ENCODE peak calls at places on chromosomes 2 and 18, in five cellular contexts. T is K562, E is GM12878, H is IMR-90, M is SK-N-SH. X is an unnamed sample.

GRCh38 chr18:24736686-24737085 is 276.2 kb downstream of the HRH4 start:
- DNase-seq in H (no peak), E (no peak), M (no peak), T (no peak), X (no peak)

GRCh38 chr18:32213693-32214092 is 23.9 kb downstream of the MEP1B start:
- DNase-seq in E (no peak), H (no peak), T (no peak), M (no peak), X (no peak)

GRCh38 chr18:79778291-79778791 is 19.4 kb upstream of the KCNG2 start:
- DNase-seq in E (no peak), M (peak; percentile 21), T (no peak), H (no peak), X (no peak)

GRCh38 chr18:72830109-72830508 is 37.7 kb downstream of the NETO1 start:
- DNase-seq in E (no peak), M (no peak), H (no peak), T (no peak), X (peak; percentile 1)

GRCh38 chr2:23686405-23687029 is 240.4 kb downstream of the ATAD2B start:
- DNase-seq in H (no peak), M (no peak), E (no peak), T (no peak), X (no peak)

GRCh38 chr18:68734311-68734710 is 19.4 kb upstream of the TMX3 start:
- DNase-seq in T (no peak), M (no peak), H (peak; percentile 59), E (no peak), X (no peak)

GRCh38 chr2:75592028-75592427 is 31.3 kb upstream of the EVA1A start:
- DNase-seq in E (no peak), M (no peak), H (peak; percentile 76), T (no peak), X (no peak)

GRCh38 chr2:190618030-190618429 is 30.9 kb upstream of the NAB1 start:
- DNase-seq in E (no peak), H (no peak), M (no peak), T (no peak), X (no peak)

GRCh38 chr2:142596334-142597088 is 281.0 kb upstream of the KYNU start:
- DNase-seq in M (no peak), T (no peak), E (no peak), H (peak; percentile 31), X (no peak)

GRCh38 chr2:207503234-207503633 is 26.5 kb upstream of the CREB1 start:
- DNase-seq in M (no peak), H (no peak), T (peak; percentile 43), E (no peak), X (no peak)

GRCh38 chr2:185127412-185127811 is 529.1 kb downstream of the ZNF804A start:
- DNase-seq in T (no peak), E (no peak), H (no peak), M (no peak), X (no peak)

DNA sequence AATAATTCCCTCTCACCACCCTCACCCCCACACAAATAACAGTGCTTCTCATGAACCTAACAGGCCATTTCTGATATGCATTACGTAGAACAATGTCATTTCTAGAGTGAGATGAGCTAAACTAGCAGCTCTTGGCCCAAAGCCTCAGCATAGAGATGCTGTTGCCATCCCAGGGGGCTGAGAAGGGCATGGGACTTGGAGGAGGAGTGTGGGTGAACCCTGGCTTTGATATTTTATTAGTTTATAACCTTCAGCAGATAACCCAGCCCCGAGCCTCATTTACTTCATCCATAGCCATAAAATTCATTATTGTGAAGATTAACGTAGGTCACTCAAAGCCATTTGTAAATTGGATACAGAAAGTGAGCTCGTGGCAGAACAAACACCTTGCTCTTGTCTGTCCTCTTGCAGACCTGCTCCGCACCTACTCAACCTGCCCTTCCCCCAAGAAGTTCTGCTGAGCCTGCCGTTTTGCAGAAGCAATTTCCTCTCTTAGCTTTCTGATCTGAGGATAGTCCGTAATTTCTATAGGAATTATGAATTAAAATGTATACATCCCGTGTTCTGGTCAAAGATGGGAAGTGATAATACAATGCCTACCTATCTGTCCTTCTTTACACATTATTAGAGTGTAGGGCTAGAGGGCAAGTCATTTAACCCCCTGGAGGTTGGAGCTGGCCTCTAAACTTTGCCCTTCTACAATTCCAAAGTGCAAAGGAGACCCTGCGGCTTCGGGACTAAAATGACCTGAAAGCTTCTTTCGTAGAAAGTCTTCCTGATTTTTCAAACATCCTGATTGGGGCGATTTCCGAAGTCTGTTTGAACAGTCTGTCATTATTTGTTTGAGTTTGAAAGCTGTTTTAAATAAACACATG is 187.4 kb downstream of the BCL2 start:
- DNase-seq in M (no peak), T (no peak), H (no peak), E (no peak), X (no peak)
- TF ChIP-seq RAD21 in M (no peak), T (no peak), H (no peak), E (no peak), X (no peak)

DNA sequence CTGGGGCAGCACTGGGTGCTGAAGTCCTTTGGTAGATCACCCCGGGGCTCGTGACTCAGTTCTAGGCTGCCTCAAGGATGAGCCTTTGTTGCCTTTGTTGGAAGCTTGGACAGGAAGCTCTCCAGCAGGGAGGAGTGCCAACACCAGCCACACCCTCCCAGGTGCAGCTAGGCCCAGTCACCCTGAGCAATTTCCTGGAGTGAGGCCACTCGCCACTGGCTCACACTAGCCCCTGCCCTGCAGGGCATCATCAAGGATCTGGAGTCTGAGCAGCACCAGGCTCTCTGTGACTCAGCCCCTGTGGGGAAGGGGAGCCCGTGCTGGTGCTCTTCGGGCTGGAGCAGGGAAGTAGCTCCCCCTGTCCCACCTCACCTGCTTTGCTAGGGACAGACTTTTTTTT is 6.7 kb upstream of the SDC1 start:
- DNase-seq in M (peak; percentile 33), E (no peak), H (peak; percentile 76), T (no peak), X (peak; percentile 87)
- TF ChIP-seq RCOR1 in M (no peak), E (no peak), H (no peak), T (no peak), X (no peak)

GRCh38 chr2:70541481-70542020 is 12.1 kb downstream of the TGFA start:
- DNase-seq in T (no peak), E (no peak), M (no peak), H (no peak), X (no peak)
- TF ChIP-seq RAD21 in T (no peak), E (no peak), M (no peak), H (no peak), X (no peak)

DNA sequence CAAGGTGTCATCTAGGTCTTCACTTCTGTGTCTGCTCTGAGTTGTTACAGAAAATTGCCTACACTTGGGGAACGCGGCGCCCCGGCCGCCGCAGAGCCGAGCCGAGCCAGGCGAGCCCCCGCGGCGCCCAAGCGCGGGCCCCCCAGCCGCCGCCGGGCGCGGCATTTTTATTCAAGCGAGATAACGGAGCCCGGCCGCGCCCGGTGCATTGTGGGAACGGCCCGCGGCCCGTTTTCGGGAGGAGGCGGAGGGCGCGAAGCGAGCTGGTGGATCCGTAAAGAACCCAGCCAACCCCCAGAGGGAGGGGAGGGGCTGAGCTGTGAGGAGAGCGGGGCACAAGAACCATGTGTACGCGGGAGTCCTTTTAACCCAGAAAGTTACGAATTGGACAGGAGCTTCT is 191.8 kb downstream of the FTCDNL1 start:
- DNase-seq in T (peak; percentile 54), E (no peak), H (peak; percentile 3), M (peak; percentile 60), X (no peak)
- TF ChIP-seq RCOR1 in T (no peak), E (no peak), H (no peak), M (no peak), X (no peak)

GRCh38 chr2:218925434-218925833 is 34.0 kb upstream of the CDK5R2 start:
- DNase-seq in T (no peak), M (no peak), H (no peak), E (no peak), X (no peak)

GRCh38 chr2:218920504-218920903 is 39.0 kb upstream of the CDK5R2 start:
- DNase-seq in M (no peak), H (no peak), E (no peak), T (no peak), X (no peak)

GRCh38 chr2:218927876-218928275 is 31.6 kb upstream of the CDK5R2 start:
- DNase-seq in M (no peak), T (no peak), H (no peak), E (no peak), X (no peak)

GRCh38 chr2:218927411-218927810 is 32.1 kb upstream of the CDK5R2 start:
- DNase-seq in E (no peak), M (no peak), H (no peak), T (no peak), X (no peak)

GRCh38 chr2:218924757-218925156 is 34.7 kb upstream of the CDK5R2 start:
- DNase-seq in M (no peak), H (no peak), T (no peak), E (no peak), X (no peak)
- TF ChIP-seq RAD21 in M (no peak), H (no peak), T (no peak), E (no peak), X (no peak)

GRCh38 chr2:163732718-163733117 is 3.1 kb downstream of the FIGN start:
- DNase-seq in E (no peak), H (no peak), M (no peak), T (no peak), X (no peak)
- TF ChIP-seq RCOR1 in E (no peak), H (no peak), M (no peak), T (no peak), X (no peak)

GRCh38 chr18:60981651-60982050 is 351.6 kb upstream of the CDH20 start:
- DNase-seq in M (no peak), E (no peak), T (no peak), H (no peak), X (no peak)
- TF ChIP-seq RAD21 in M (no peak), E (no peak), T (no peak), H (no peak), X (no peak)

DNA sequence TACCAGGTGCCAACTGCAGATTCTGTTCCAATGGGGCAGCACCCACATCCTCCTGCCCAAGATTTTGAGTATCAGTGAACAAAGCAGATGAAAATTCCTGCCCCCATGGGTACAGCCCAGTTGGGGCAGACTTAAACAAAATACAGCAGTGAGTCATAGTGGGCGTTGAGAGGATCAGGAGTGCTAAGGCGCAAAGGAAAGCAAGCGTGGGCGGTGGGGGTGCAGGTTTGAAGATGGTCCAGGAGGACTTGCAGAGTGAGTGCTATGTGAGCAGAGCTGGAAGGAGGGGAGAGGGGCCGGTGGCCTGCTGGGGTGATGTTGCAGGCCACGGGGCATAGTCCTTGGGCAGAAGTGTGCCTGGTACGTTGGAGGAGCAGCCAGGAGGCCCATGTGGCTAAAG is 24.7 kb downstream of the STEAP3 start:
- DNase-seq in M (no peak), E (no peak), H (peak; percentile 88), T (no peak), X (no peak)
- TF ChIP-seq RCOR1 in M (no peak), E (no peak), H (no peak), T (no peak), X (no peak)

DNA sequence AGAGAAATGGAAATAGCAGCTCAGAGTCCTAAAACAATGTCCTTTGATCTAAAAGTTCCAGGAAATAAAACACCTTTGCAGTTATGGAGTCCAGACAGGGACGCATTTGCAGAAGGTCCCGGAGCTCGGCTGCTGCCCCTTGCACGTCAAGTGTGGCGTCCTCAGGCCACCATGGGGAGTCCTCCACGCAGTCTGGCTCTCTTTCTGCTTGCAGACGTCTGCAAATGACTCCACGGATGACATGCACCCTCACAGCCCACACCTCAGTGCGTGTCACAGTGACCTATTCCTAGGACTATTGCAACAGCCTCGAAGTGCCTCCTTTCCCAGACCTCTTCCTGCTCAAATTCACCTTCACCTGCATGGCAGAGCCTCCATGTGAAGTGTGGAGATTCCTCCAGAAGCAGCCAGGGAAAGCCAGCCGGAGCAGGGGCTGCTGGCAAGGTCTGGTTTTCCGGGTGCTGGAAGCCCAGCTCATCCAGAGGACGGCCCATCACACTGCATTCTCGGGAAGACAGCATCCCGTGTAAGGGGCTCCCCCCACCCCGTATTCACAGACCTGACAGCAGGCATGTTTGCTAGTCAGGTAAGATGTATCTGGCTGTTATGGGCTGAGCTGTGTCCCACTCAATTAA is 137.7 kb downstream of the ASB1 start:
- DNase-seq in M (no peak), T (no peak), E (no peak), H (no peak), X (no peak)
- TF ChIP-seq RAD21 in M (no peak), T (no peak), E (no peak), H (no peak), X (no peak)